ENCODE peak calls at places on chromosomes 3 and 15, in eight cellular contexts. One of them, this sample, is unnamed.

GRCh38 chr15:52233405-52233804 is 42.2 kb upstream of the GNB5 start:
- DNase-seq in HuH-7: no peak
- DNase-seq in ureter: no peak
- DNase-seq in posterior cingulate gyrus: no peak
- DNase-seq in A172: no peak
- DNase-seq in ascending aorta: no peak
- DNase-seq in progenitor cell of endocrine pancreas: no peak
- DNase-seq in NCI-H1436: no peak
- DNase-seq in this sample: no peak

GRCh38 chr15:67903708-67904107 is 63.9 kb upstream of the RNU6-1 start:
- DNase-seq in HuH-7: no peak
- DNase-seq in ureter: no peak
- DNase-seq in posterior cingulate gyrus: no peak
- DNase-seq in A172: no peak
- DNase-seq in ascending aorta: no peak
- DNase-seq in progenitor cell of endocrine pancreas: no peak
- DNase-seq in NCI-H1436: no peak
- DNase-seq in this sample: no peak

GRCh38 chr3:52813810-52814209 is 16.7 kb downstream of the ITIH4 start:
- DNase-seq in HuH-7: no peak
- DNase-seq in ureter: no peak
- DNase-seq in posterior cingulate gyrus: no peak
- DNase-seq in A172: no peak
- DNase-seq in ascending aorta: no peak
- DNase-seq in progenitor cell of endocrine pancreas: no peak
- DNase-seq in NCI-H1436: no peak
- DNase-seq in this sample: no peak

GRCh38 chr3:99730870-99731269 is 86.8 kb upstream of the CMSS1 start:
- DNase-seq in HuH-7: no peak
- DNase-seq in ureter: no peak
- DNase-seq in posterior cingulate gyrus: no peak
- DNase-seq in A172: no peak
- DNase-seq in ascending aorta: no peak
- DNase-seq in progenitor cell of endocrine pancreas: no peak
- DNase-seq in NCI-H1436: no peak
- DNase-seq in this sample: no peak

GRCh38 chr3:45453887-45454286 is 65.5 kb downstream of the LARS2 start:
- DNase-seq in HuH-7: no peak
- DNase-seq in ureter: no peak
- DNase-seq in posterior cingulate gyrus: no peak
- DNase-seq in A172: no peak
- DNase-seq in ascending aorta: no peak
- DNase-seq in progenitor cell of endocrine pancreas: no peak
- DNase-seq in NCI-H1436: no peak
- DNase-seq in this sample: no peak

GRCh38 chr3:49967307-49967706 is 27.4 kb downstream of the RBM6 start:
- DNase-seq in HuH-7: no peak
- DNase-seq in ureter: no peak
- DNase-seq in posterior cingulate gyrus: no peak
- DNase-seq in A172: no peak
- DNase-seq in ascending aorta: no peak
- DNase-seq in progenitor cell of endocrine pancreas: no peak
- DNase-seq in NCI-H1436: no peak
- DNase-seq in this sample: no peak

GRCh38 chr15:91021516-91022074 is 799 bp downstream of the VPS33B start:
- DNase-seq in HuH-7: no peak
- DNase-seq in ureter: no peak
- DNase-seq in posterior cingulate gyrus: no peak
- DNase-seq in A172: peak
- DNase-seq in ascending aorta: no peak
- DNase-seq in progenitor cell of endocrine pancreas: no peak
- DNase-seq in NCI-H1436: peak
- DNase-seq in this sample: no peak

GRCh38 chr15:78461171-78461881 is 23.3 kb downstream of the IREB2 start:
- DNase-seq in HuH-7: no peak
- DNase-seq in ureter: no peak
- DNase-seq in posterior cingulate gyrus: no peak
- DNase-seq in A172: no peak
- DNase-seq in ascending aorta: no peak
- DNase-seq in progenitor cell of endocrine pancreas: no peak
- DNase-seq in NCI-H1436: no peak
- DNase-seq in this sample: no peak

GRCh38 chr3:59798372-59799086 is 748.7 kb upstream of the CFAP20DC start:
- DNase-seq in HuH-7: no peak
- DNase-seq in ureter: no peak
- DNase-seq in posterior cingulate gyrus: no peak
- DNase-seq in A172: no peak
- DNase-seq in ascending aorta: no peak
- DNase-seq in progenitor cell of endocrine pancreas: no peak
- DNase-seq in NCI-H1436: no peak
- DNase-seq in this sample: no peak

GRCh38 chr15:41018534-41018933 is 65.3 kb downstream of the CHAC1 start:
- DNase-seq in HuH-7: no peak
- DNase-seq in ureter: no peak
- DNase-seq in posterior cingulate gyrus: no peak
- DNase-seq in A172: no peak
- DNase-seq in ascending aorta: no peak
- DNase-seq in progenitor cell of endocrine pancreas: no peak
- DNase-seq in NCI-H1436: no peak
- DNase-seq in this sample: peak

GRCh38 chr3:138241061-138241460 is 54.0 kb downstream of the ARMC8 start:
- DNase-seq in HuH-7: no peak
- DNase-seq in ureter: no peak
- DNase-seq in posterior cingulate gyrus: no peak
- DNase-seq in A172: no peak
- DNase-seq in ascending aorta: no peak
- DNase-seq in progenitor cell of endocrine pancreas: no peak
- DNase-seq in NCI-H1436: no peak
- DNase-seq in this sample: no peak

GRCh38 chr3:134308350-134308891 is 57.8 kb upstream of the RYK start:
- DNase-seq in HuH-7: peak
- DNase-seq in ureter: peak
- DNase-seq in posterior cingulate gyrus: peak
- DNase-seq in A172: peak
- DNase-seq in ascending aorta: no peak
- DNase-seq in progenitor cell of endocrine pancreas: peak
- DNase-seq in NCI-H1436: peak
- DNase-seq in this sample: peak

GRCh38 chr3:129694228-129694627 is 87.8 kb upstream of the PLXND1 start:
- DNase-seq in HuH-7: no peak
- DNase-seq in ureter: no peak
- DNase-seq in posterior cingulate gyrus: no peak
- DNase-seq in A172: no peak
- DNase-seq in ascending aorta: no peak
- DNase-seq in progenitor cell of endocrine pancreas: no peak
- DNase-seq in NCI-H1436: no peak
- DNase-seq in this sample: no peak

GRCh38 chr3:83092521-83093221 is 1331.2 kb upstream of the GBE1 start:
- DNase-seq in HuH-7: no peak
- DNase-seq in ureter: no peak
- DNase-seq in posterior cingulate gyrus: no peak
- DNase-seq in A172: no peak
- DNase-seq in ascending aorta: no peak
- DNase-seq in progenitor cell of endocrine pancreas: no peak
- DNase-seq in NCI-H1436: no peak
- DNase-seq in this sample: no peak

GRCh38 chr3:130429069-130430023 is 83.9 kb downstream of the COL6A5 start:
- DNase-seq in HuH-7: no peak
- DNase-seq in ureter: no peak
- DNase-seq in posterior cingulate gyrus: no peak
- DNase-seq in A172: no peak
- DNase-seq in ascending aorta: no peak
- DNase-seq in progenitor cell of endocrine pancreas: no peak
- DNase-seq in NCI-H1436: no peak
- DNase-seq in this sample: no peak

GRCh38 chr3:87186631-87187159 is 40.4 kb upstream of the CHMP2B start:
- DNase-seq in HuH-7: no peak
- DNase-seq in ureter: no peak
- DNase-seq in posterior cingulate gyrus: no peak
- DNase-seq in A172: no peak
- DNase-seq in ascending aorta: no peak
- DNase-seq in progenitor cell of endocrine pancreas: no peak
- DNase-seq in NCI-H1436: no peak
- DNase-seq in this sample: no peak

GRCh38 chr3:61562042-61562809 is 855 bp downstream of the PTPRG start:
- DNase-seq in HuH-7: no peak
- DNase-seq in ureter: no peak
- DNase-seq in posterior cingulate gyrus: peak
- DNase-seq in A172: no peak
- DNase-seq in ascending aorta: no peak
- DNase-seq in progenitor cell of endocrine pancreas: peak
- DNase-seq in NCI-H1436: no peak
- DNase-seq in this sample: no peak

GRCh38 chr15:80444680-80445251 is 40.6 kb downstream of the ARNT2 start:
- DNase-seq in HuH-7: no peak
- DNase-seq in ureter: no peak
- DNase-seq in posterior cingulate gyrus: no peak
- DNase-seq in A172: no peak
- DNase-seq in ascending aorta: no peak
- DNase-seq in progenitor cell of endocrine pancreas: no peak
- DNase-seq in NCI-H1436: no peak
- DNase-seq in this sample: no peak

GRCh38 chr3:9214599-9214998 is 34.8 kb downstream of the SRGAP3 start:
- DNase-seq in HuH-7: no peak
- DNase-seq in ureter: no peak
- DNase-seq in posterior cingulate gyrus: no peak
- DNase-seq in A172: peak
- DNase-seq in ascending aorta: no peak
- DNase-seq in progenitor cell of endocrine pancreas: no peak
- DNase-seq in NCI-H1436: no peak
- DNase-seq in this sample: no peak

GRCh38 chr15:84961707-84962106 is 19.9 kb upstream of the PDE8A start:
- DNase-seq in HuH-7: no peak
- DNase-seq in ureter: no peak
- DNase-seq in posterior cingulate gyrus: no peak
- DNase-seq in A172: no peak
- DNase-seq in ascending aorta: no peak
- DNase-seq in progenitor cell of endocrine pancreas: no peak
- DNase-seq in NCI-H1436: no peak
- DNase-seq in this sample: no peak

GRCh38 chr3:16884084-16884747 is 539 bp upstream of the PLCL2 start:
- DNase-seq in HuH-7: peak
- DNase-seq in ureter: peak
- DNase-seq in posterior cingulate gyrus: peak
- DNase-seq in A172: no peak
- DNase-seq in ascending aorta: no peak
- DNase-seq in progenitor cell of endocrine pancreas: peak
- DNase-seq in NCI-H1436: no peak
- DNase-seq in this sample: no peak

GRCh38 chr3:112982710-112983109 is 7.8 kb upstream of the CD200R1 start:
- DNase-seq in HuH-7: no peak
- DNase-seq in ureter: no peak
- DNase-seq in posterior cingulate gyrus: no peak
- DNase-seq in A172: no peak
- DNase-seq in ascending aorta: no peak
- DNase-seq in progenitor cell of endocrine pancreas: no peak
- DNase-seq in NCI-H1436: no peak
- DNase-seq in this sample: no peak

GRCh38 chr3:112647122-112647521 is 6.2 kb upstream of the CCDC80 start:
- DNase-seq in HuH-7: peak
- DNase-seq in ureter: no peak
- DNase-seq in posterior cingulate gyrus: no peak
- DNase-seq in A172: peak
- DNase-seq in ascending aorta: no peak
- DNase-seq in progenitor cell of endocrine pancreas: no peak
- DNase-seq in NCI-H1436: no peak
- DNase-seq in this sample: no peak

GRCh38 chr3:101635954-101636798 is 40.8 kb downstream of the ZBTB11 start:
- DNase-seq in HuH-7: peak
- DNase-seq in ureter: peak
- DNase-seq in posterior cingulate gyrus: peak
- DNase-seq in A172: peak
- DNase-seq in ascending aorta: no peak
- DNase-seq in progenitor cell of endocrine pancreas: peak
- DNase-seq in NCI-H1436: peak
- DNase-seq in this sample: no peak

GRCh38 chr15:63483521-63484371 is 20.6 kb upstream of the USP3 start:
- DNase-seq in HuH-7: no peak
- DNase-seq in ureter: no peak
- DNase-seq in posterior cingulate gyrus: no peak
- DNase-seq in A172: no peak
- DNase-seq in ascending aorta: no peak
- DNase-seq in progenitor cell of endocrine pancreas: no peak
- DNase-seq in NCI-H1436: no peak
- DNase-seq in this sample: no peak

GRCh38 chr3:188043891-188044290 is 110.1 kb upstream of the LPP start:
- DNase-seq in HuH-7: no peak
- DNase-seq in ureter: no peak
- DNase-seq in posterior cingulate gyrus: no peak
- DNase-seq in A172: no peak
- DNase-seq in ascending aorta: no peak
- DNase-seq in progenitor cell of endocrine pancreas: no peak
- DNase-seq in NCI-H1436: no peak
- DNase-seq in this sample: no peak

GRCh38 chr3:72810063-72810462 is 38.2 kb downstream of the SHQ1 start:
- DNase-seq in HuH-7: no peak
- DNase-seq in ureter: no peak
- DNase-seq in posterior cingulate gyrus: no peak
- DNase-seq in A172: no peak
- DNase-seq in ascending aorta: no peak
- DNase-seq in progenitor cell of endocrine pancreas: no peak
- DNase-seq in NCI-H1436: no peak
- DNase-seq in this sample: no peak

GRCh38 chr3:194140520-194141414 is 4.8 kb downstream of the HES1 start:
- DNase-seq in HuH-7: peak
- DNase-seq in ureter: peak
- DNase-seq in posterior cingulate gyrus: no peak
- DNase-seq in A172: peak
- DNase-seq in ascending aorta: no peak
- DNase-seq in progenitor cell of endocrine pancreas: peak
- DNase-seq in NCI-H1436: peak
- DNase-seq in this sample: peak

GRCh38 chr3:5694267-5694666 is 506.8 kb downstream of the EDEM1 start:
- DNase-seq in HuH-7: no peak
- DNase-seq in ureter: no peak
- DNase-seq in posterior cingulate gyrus: no peak
- DNase-seq in A172: no peak
- DNase-seq in ascending aorta: no peak
- DNase-seq in progenitor cell of endocrine pancreas: no peak
- DNase-seq in NCI-H1436: no peak
- DNase-seq in this sample: no peak

GRCh38 chr3:194303749-194304148 is 47.4 kb downstream of the CPN2 start:
- DNase-seq in HuH-7: no peak
- DNase-seq in ureter: no peak
- DNase-seq in posterior cingulate gyrus: no peak
- DNase-seq in A172: no peak
- DNase-seq in ascending aorta: no peak
- DNase-seq in progenitor cell of endocrine pancreas: no peak
- DNase-seq in NCI-H1436: no peak
- DNase-seq in this sample: no peak

GRCh38 chr15:25863067-25863967 is at the start of gene ATP10A:
- DNase-seq in HuH-7: no peak
- DNase-seq in ureter: no peak
- DNase-seq in posterior cingulate gyrus: no peak
- DNase-seq in A172: no peak
- DNase-seq in ascending aorta: no peak
- DNase-seq in progenitor cell of endocrine pancreas: peak
- DNase-seq in NCI-H1436: no peak
- DNase-seq in this sample: no peak

GRCh38 chr3:187929115-187929828 is 184.0 kb upstream of the BCL6 start:
- DNase-seq in HuH-7: no peak
- DNase-seq in ureter: no peak
- DNase-seq in posterior cingulate gyrus: no peak
- DNase-seq in A172: no peak
- DNase-seq in ascending aorta: no peak
- DNase-seq in progenitor cell of endocrine pancreas: no peak
- DNase-seq in NCI-H1436: no peak
- DNase-seq in this sample: no peak

GRCh38 chr3:188233320-188233719 is 79.4 kb downstream of the LPP start:
- DNase-seq in HuH-7: no peak
- DNase-seq in ureter: no peak
- DNase-seq in posterior cingulate gyrus: no peak
- DNase-seq in A172: no peak
- DNase-seq in ascending aorta: no peak
- DNase-seq in progenitor cell of endocrine pancreas: no peak
- DNase-seq in NCI-H1436: no peak
- DNase-seq in this sample: no peak